ENCODE peak calls at places on chromosomes 7 and 10, in ten cellular contexts. J is sigmoid colon; P is lung; S is SIG-M5; V is NCI-H774; C is stimulated activated CD4-positive, alpha-beta T cell treated with anti-CD3 and anti-CD28 coated beads, Interleukin-4, amount 100 ng/mL, for 24 hours; L is GM06990; B is epithelial cell of esophagus; D is amygdala; K is stimulated activated CD8-positive, alpha-beta memory T cell treated with anti-CD3 and anti-CD28 coated beads, Interleukin-7, amount 100 ng/mL, for 4 hours. Q is an unnamed sample.

GRCh38 chr10:115831025-115831424 is 442.0 kb downstream of the GFRA1 start:
- DNase-seq in J (no peak), P (no peak), S (no peak), V (no peak), C (no peak), L (no peak), B (no peak), D (no peak), K (no peak), Q (no peak)

GRCh38 chr10:22894714-22895113 is 33.1 kb upstream of the ARMC3 start:
- DNase-seq in J (no peak), P (no peak), S (no peak), V (no peak), C (no peak), L (no peak), B (peak), D (no peak), K (no peak), Q (no peak)

GRCh38 chr10:121848082-121848481 is 79.7 kb downstream of the ATE1 start:
- DNase-seq in J (no peak), P (no peak), S (no peak), V (no peak), C (no peak), L (no peak), B (no peak), D (no peak), K (no peak), Q (no peak)

GRCh38 chr10:63539994-63540393 is 18.8 kb downstream of the REEP3 start:
- DNase-seq in J (no peak), P (no peak), S (no peak), V (no peak), C (no peak), L (no peak), B (no peak), D (no peak), K (no peak), Q (no peak)

GRCh38 chr10:119301397-119301796 is 94.0 kb downstream of the GRK5 start:
- DNase-seq in J (no peak), P (no peak), S (no peak), V (no peak), C (peak), L (no peak), B (no peak), D (no peak), K (peak), Q (peak)

GRCh38 chr10:43318978-43319965 is 52.2 kb upstream of the FXYD4 start:
- DNase-seq in J (no peak), P (no peak), S (no peak), V (no peak), C (no peak), L (no peak), B (no peak), D (no peak), K (no peak), Q (peak)

GRCh38 chr10:35517431-35518181 is 87.5 kb upstream of the GJD4 start:
- DNase-seq in J (no peak), P (no peak), S (no peak), V (no peak), C (no peak), L (no peak), B (peak), D (peak), K (no peak), Q (no peak)

GRCh38 chr10:23326541-23327307 is 17.9 kb downstream of the C10orf67 start:
- DNase-seq in J (no peak), P (no peak), S (no peak), V (no peak), C (no peak), L (no peak), B (no peak), D (no peak), K (no peak), Q (no peak)

GRCh38 chr10:93386496-93387369 is 95.4 kb downstream of the MYOF start:
- DNase-seq in J (peak), P (no peak), S (peak), V (no peak), C (peak), L (no peak), B (no peak), D (no peak), K (no peak), Q (no peak)

GRCh38 chr7:96157856-96158255 is 164.0 kb downstream of the SLC25A13 start:
- DNase-seq in J (no peak), P (no peak), S (no peak), V (no peak), C (no peak), L (no peak), B (no peak), D (no peak), K (no peak), Q (no peak)

GRCh38 chr7:92206672-92207071 is 27.7 kb upstream of the LRRD1 start:
- DNase-seq in J (no peak), P (no peak), S (no peak), V (no peak), C (no peak), L (no peak), B (no peak), D (no peak), K (no peak), Q (no peak)

GRCh38 chr7:151124205-151124880 is 38.1 kb downstream of the AGAP3 start:
- DNase-seq in J (no peak), P (no peak), S (no peak), V (no peak), C (no peak), L (no peak), B (no peak), D (no peak), K (no peak), Q (no peak)